ENCODE peak calls at places on chromosomes 3 and 15, in four cellular contexts. O, V, L and H are unnamed samples.

GRCh38 chr3:48405343-48405881 is 24.5 kb downstream of the PLXNB1 start:
- DNase-seq in O (no peak), V (no peak), L (no peak), H (no peak)

GRCh38 chr3:105715372-105715771 is 153.4 kb downstream of the CBLB start:
- DNase-seq in O (peak), V (no peak), L (no peak), H (peak)

GRCh38 chr3:72306800-72307341 is 521.9 kb upstream of the PROK2 start:
- DNase-seq in O (no peak), V (no peak), L (no peak), H (peak)

GRCh38 chr3:67654832-67655152 is 380 bp upstream of the SUCLG2 start:
- DNase-seq in O (no peak), V (no peak), L (no peak), H (no peak)

GRCh38 chr15:29208352-29208751 is 61.3 kb downstream of the NSMCE3 start:
- DNase-seq in O (no peak), V (no peak), L (no peak), H (no peak)

GRCh38 chr3:172811099-172811498 is 60.6 kb downstream of the ECT2 start:
- DNase-seq in O (no peak), V (no peak), L (no peak), H (no peak)

GRCh38 chr3:65342084-65342683 is 654.4 kb upstream of the ADAMTS9 start:
- DNase-seq in O (peak), V (peak), L (no peak), H (peak)

GRCh38 chr3:165389064-165389463 is 192.9 kb upstream of the SLITRK3 start:
- DNase-seq in O (no peak), V (no peak), L (no peak), H (peak)

GRCh38 chr3:71421475-71421819 is 162.1 kb downstream of the FOXP1 start:
- DNase-seq in O (no peak), V (no peak), L (no peak), H (no peak)

GRCh38 chr3:150742141-150742523 is 20.8 kb downstream of the SIAH2 start:
- DNase-seq in O (no peak), V (no peak), L (no peak), H (no peak)

GRCh38 chr15:100671858-100672543 is 69.6 kb downstream of the ASB7 start:
- DNase-seq in O (peak), V (no peak), L (no peak), H (peak)

GRCh38 chr3:69240651-69241578 is 118.5 kb upstream of the LMOD3 start:
- DNase-seq in O (no peak), V (no peak), L (no peak), H (no peak)

GRCh38 chr3:177482048-177482741 is 284.9 kb upstream of the TBL1XR1 start:
- DNase-seq in O (peak), V (no peak), L (no peak), H (peak)

GRCh38 chr3:195777975-195778374 is 33.8 kb downstream of the MUC4 start:
- DNase-seq in O (no peak), V (no peak), L (no peak), H (no peak)

GRCh38 chr3:106333911-106334618 is 465.3 kb upstream of the CBLB start:
- DNase-seq in O (peak), V (peak), L (no peak), H (peak)

GRCh38 chr15:74799843-74800558 is 12.6 kb upstream of the LMAN1L start:
- DNase-seq in O (peak), V (peak), L (peak), H (peak)

GRCh38 chr3:154776549-154777230 is 303.4 kb upstream of the MME start:
- DNase-seq in O (no peak), V (no peak), L (no peak), H (no peak)

GRCh38 chr15:67809866-67810265 is 15.4 kb upstream of the SKOR1 start:
- DNase-seq in O (no peak), V (no peak), L (no peak), H (no peak)

GRCh38 chr3:128491071-128491899 is 1.7 kb downstream of the GATA2 start:
- DNase-seq in O (peak), V (no peak), L (no peak), H (no peak)

GRCh38 chr3:170137971-170138370 is 43.6 kb downstream of the PHC3 start:
- DNase-seq in O (peak), V (no peak), L (no peak), H (peak)

GRCh38 chr3:41053220-41053619 is 146.1 kb upstream of the CTNNB1 start:
- DNase-seq in O (no peak), V (peak), L (no peak), H (no peak)

GRCh38 chr3:194503101-194503531 is 16.3 kb upstream of the ATP13A3 start:
- DNase-seq in O (peak), V (no peak), L (no peak), H (peak)

GRCh38 chr3:109184726-109185125 is 48.2 kb downstream of the C3orf85 start:
- DNase-seq in O (no peak), V (no peak), L (no peak), H (no peak)

GRCh38 chr3:195549931-195550519 is 6.9 kb upstream of the PPP1R2 start:
- DNase-seq in O (no peak), V (peak), L (peak), H (no peak)

GRCh38 chr3:66997560-66998074 is 490 bp upstream of the KBTBD8 start:
- DNase-seq in O (peak), V (peak), L (no peak), H (peak)

GRCh38 chr3:4824948-4825325 is 154.3 kb upstream of the BHLHE40 start:
- DNase-seq in O (peak), V (no peak), L (no peak), H (peak)

GRCh38 chr3:33787328-33788009 is 11.0 kb upstream of the PDCD6IP start:
- DNase-seq in O (peak), V (peak), L (peak), H (peak)

GRCh38 chr3:161395115-161395514 is 23.8 kb upstream of the SPTSSB start:
- DNase-seq in O (no peak), V (peak), L (no peak), H (no peak)

GRCh38 chr3:48128779-48129178 is 59.4 kb downstream of the CDC25A start:
- DNase-seq in O (no peak), V (no peak), L (no peak), H (no peak)

GRCh38 chr3:62415312-62415791 is 42.0 kb upstream of the FEZF2 start:
- DNase-seq in O (no peak), V (no peak), L (no peak), H (no peak)

GRCh38 chr3:19506171-19506570 is 357.9 kb downstream of the KCNH8 start:
- DNase-seq in O (no peak), V (no peak), L (no peak), H (no peak)

GRCh38 chr15:63449711-63450110 is 54.7 kb upstream of the USP3 start:
- DNase-seq in O (peak), V (no peak), L (no peak), H (no peak)

GRCh38 chr3:49013738-49014660 is 4.4 kb downstream of the DALRD3 start:
- DNase-seq in O (peak), V (peak), L (peak), H (peak)

GRCh38 chr3:5411786-5412185 is 224.3 kb downstream of the EDEM1 start:
- DNase-seq in O (no peak), V (no peak), L (no peak), H (no peak)

GRCh38 chr3:119293761-119294401 is at the start of gene ARHGAP31:
- DNase-seq in O (peak), V (peak), L (peak), H (peak)

GRCh38 chr3:129278970-129279906 is 568 bp downstream of the HMCES start:
- DNase-seq in O (peak), V (peak), L (peak), H (peak)

GRCh38 chr15:67997996-67998395 is 56.1 kb upstream of the PIAS1 start:
- DNase-seq in O (peak), V (no peak), L (no peak), H (peak)

GRCh38 chr3:191136347-191136746 is 62.7 kb upstream of the OSTN start:
- DNase-seq in O (peak), V (no peak), L (no peak), H (peak)

GRCh38 chr15:71414778-71415177 is 299.5 kb downstream of the THSD4 start:
- DNase-seq in O (no peak), V (no peak), L (no peak), H (no peak)